ENCODE peak calls at places on chromosome 14, in nine cellular contexts. One of them, this sample, is unnamed.

GRCh38 chr14:100747736-100748135 is 21.0 kb downstream of the DLK1 start:
- DNase-seq in HT-29: no peak
- DNase-seq in putamen: no peak
- DNase-seq in AG09319: no peak
- DNase-seq in GM13977: no peak
- DNase-seq in NCI-H510A: no peak
- DNase-seq in stimulated activated CD4-positive, alpha-beta T cell treated with anti-CD3 and anti-CD28 coated beads, Interleukin-15, amount 100 ng/mL, for 1 hour: no peak
- DNase-seq in activated CD4-positive, alpha-beta T cell treated with anti-CD3 and anti-CD28 coated beads, Interleukin-2, amount 50 U/mL, for 24 hours: no peak
- DNase-seq in nephron progenitor cell: no peak
- DNase-seq in this sample: no peak

GRCh38 chr14:88955470-88955869 is 131.0 kb downstream of the TTC8 start:
- DNase-seq in HT-29: no peak
- DNase-seq in putamen: no peak
- DNase-seq in AG09319: no peak
- DNase-seq in GM13977: no peak
- DNase-seq in NCI-H510A: no peak
- DNase-seq in stimulated activated CD4-positive, alpha-beta T cell treated with anti-CD3 and anti-CD28 coated beads, Interleukin-15, amount 100 ng/mL, for 1 hour: no peak
- DNase-seq in activated CD4-positive, alpha-beta T cell treated with anti-CD3 and anti-CD28 coated beads, Interleukin-2, amount 50 U/mL, for 24 hours: no peak
- DNase-seq in nephron progenitor cell: no peak
- DNase-seq in this sample: no peak

GRCh38 chr14:90140298-90140955 is 78.6 kb downstream of the KCNK13 start:
- DNase-seq in HT-29: no peak
- DNase-seq in putamen: no peak
- DNase-seq in AG09319: no peak
- DNase-seq in GM13977: no peak
- DNase-seq in NCI-H510A: no peak
- DNase-seq in stimulated activated CD4-positive, alpha-beta T cell treated with anti-CD3 and anti-CD28 coated beads, Interleukin-15, amount 100 ng/mL, for 1 hour: no peak
- DNase-seq in activated CD4-positive, alpha-beta T cell treated with anti-CD3 and anti-CD28 coated beads, Interleukin-2, amount 50 U/mL, for 24 hours: no peak
- DNase-seq in nephron progenitor cell: peak; percentile 7
- DNase-seq in this sample: no peak

GRCh38 chr14:58725226-58725625 is 87.5 kb downstream of the DACT1 start:
- DNase-seq in HT-29: no peak
- DNase-seq in putamen: no peak
- DNase-seq in AG09319: no peak
- DNase-seq in GM13977: no peak
- DNase-seq in NCI-H510A: no peak
- DNase-seq in stimulated activated CD4-positive, alpha-beta T cell treated with anti-CD3 and anti-CD28 coated beads, Interleukin-15, amount 100 ng/mL, for 1 hour: no peak
- DNase-seq in activated CD4-positive, alpha-beta T cell treated with anti-CD3 and anti-CD28 coated beads, Interleukin-2, amount 50 U/mL, for 24 hours: no peak
- DNase-seq in nephron progenitor cell: no peak
- DNase-seq in this sample: no peak

GRCh38 chr14:54331516-54331915 is 65.3 kb upstream of the CDKN3 start:
- DNase-seq in HT-29: no peak
- DNase-seq in putamen: no peak
- DNase-seq in AG09319: no peak
- DNase-seq in GM13977: no peak
- DNase-seq in NCI-H510A: no peak
- DNase-seq in stimulated activated CD4-positive, alpha-beta T cell treated with anti-CD3 and anti-CD28 coated beads, Interleukin-15, amount 100 ng/mL, for 1 hour: no peak
- DNase-seq in activated CD4-positive, alpha-beta T cell treated with anti-CD3 and anti-CD28 coated beads, Interleukin-2, amount 50 U/mL, for 24 hours: no peak
- DNase-seq in nephron progenitor cell: no peak
- DNase-seq in this sample: no peak

GRCh38 chr14:34665785-34666425 is 36.0 kb upstream of the SNX6 start:
- DNase-seq in HT-29: peak; percentile 13
- DNase-seq in putamen: no peak
- DNase-seq in AG09319: peak; percentile 22
- DNase-seq in GM13977: no peak
- DNase-seq in NCI-H510A: no peak
- DNase-seq in stimulated activated CD4-positive, alpha-beta T cell treated with anti-CD3 and anti-CD28 coated beads, Interleukin-15, amount 100 ng/mL, for 1 hour: no peak
- DNase-seq in activated CD4-positive, alpha-beta T cell treated with anti-CD3 and anti-CD28 coated beads, Interleukin-2, amount 50 U/mL, for 24 hours: no peak
- DNase-seq in nephron progenitor cell: no peak
- DNase-seq in this sample: no peak

GRCh38 chr14:22131749-22132476 is 457.1 kb downstream of the DAD1 start:
- DNase-seq in HT-29: peak; percentile 41
- DNase-seq in putamen: no peak
- DNase-seq in AG09319: no peak
- DNase-seq in GM13977: no peak
- DNase-seq in NCI-H510A: no peak
- DNase-seq in stimulated activated CD4-positive, alpha-beta T cell treated with anti-CD3 and anti-CD28 coated beads, Interleukin-15, amount 100 ng/mL, for 1 hour: no peak
- DNase-seq in activated CD4-positive, alpha-beta T cell treated with anti-CD3 and anti-CD28 coated beads, Interleukin-2, amount 50 U/mL, for 24 hours: no peak
- DNase-seq in nephron progenitor cell: peak; percentile 38
- DNase-seq in this sample: no peak

GRCh38 chr14:92696356-92696755 is 52.1 kb downstream of the LGMN start:
- DNase-seq in HT-29: no peak
- DNase-seq in putamen: no peak
- DNase-seq in AG09319: no peak
- DNase-seq in GM13977: no peak
- DNase-seq in NCI-H510A: no peak
- DNase-seq in stimulated activated CD4-positive, alpha-beta T cell treated with anti-CD3 and anti-CD28 coated beads, Interleukin-15, amount 100 ng/mL, for 1 hour: no peak
- DNase-seq in activated CD4-positive, alpha-beta T cell treated with anti-CD3 and anti-CD28 coated beads, Interleukin-2, amount 50 U/mL, for 24 hours: no peak
- DNase-seq in nephron progenitor cell: no peak
- DNase-seq in this sample: no peak

GRCh38 chr14:63677891-63678379 is 36.3 kb upstream of the WDR89 start:
- DNase-seq in HT-29: peak; percentile 73
- DNase-seq in putamen: no peak
- DNase-seq in AG09319: peak; percentile 7
- DNase-seq in GM13977: no peak
- DNase-seq in NCI-H510A: no peak
- DNase-seq in stimulated activated CD4-positive, alpha-beta T cell treated with anti-CD3 and anti-CD28 coated beads, Interleukin-15, amount 100 ng/mL, for 1 hour: no peak
- DNase-seq in activated CD4-positive, alpha-beta T cell treated with anti-CD3 and anti-CD28 coated beads, Interleukin-2, amount 50 U/mL, for 24 hours: no peak
- DNase-seq in nephron progenitor cell: no peak
- DNase-seq in this sample: no peak

GRCh38 chr14:59199614-59200013 is 11.1 kb downstream of the DAAM1 start:
- DNase-seq in HT-29: no peak
- DNase-seq in putamen: no peak
- DNase-seq in AG09319: no peak
- DNase-seq in GM13977: no peak
- DNase-seq in NCI-H510A: no peak
- DNase-seq in stimulated activated CD4-positive, alpha-beta T cell treated with anti-CD3 and anti-CD28 coated beads, Interleukin-15, amount 100 ng/mL, for 1 hour: no peak
- DNase-seq in activated CD4-positive, alpha-beta T cell treated with anti-CD3 and anti-CD28 coated beads, Interleukin-2, amount 50 U/mL, for 24 hours: no peak
- DNase-seq in nephron progenitor cell: no peak
- DNase-seq in this sample: no peak

GRCh38 chr14:99175331-99176155 is 96.5 kb downstream of the BCL11B start:
- DNase-seq in HT-29: no peak
- DNase-seq in putamen: no peak
- DNase-seq in AG09319: no peak
- DNase-seq in GM13977: no peak
- DNase-seq in NCI-H510A: no peak
- DNase-seq in stimulated activated CD4-positive, alpha-beta T cell treated with anti-CD3 and anti-CD28 coated beads, Interleukin-15, amount 100 ng/mL, for 1 hour: no peak
- DNase-seq in activated CD4-positive, alpha-beta T cell treated with anti-CD3 and anti-CD28 coated beads, Interleukin-2, amount 50 U/mL, for 24 hours: no peak
- DNase-seq in nephron progenitor cell: no peak
- DNase-seq in this sample: no peak

GRCh38 chr14:68897559-68898160 is 81.4 kb downstream of the ACTN1 start:
- DNase-seq in HT-29: no peak
- DNase-seq in putamen: no peak
- DNase-seq in AG09319: no peak
- DNase-seq in GM13977: no peak
- DNase-seq in NCI-H510A: no peak
- DNase-seq in stimulated activated CD4-positive, alpha-beta T cell treated with anti-CD3 and anti-CD28 coated beads, Interleukin-15, amount 100 ng/mL, for 1 hour: no peak
- DNase-seq in activated CD4-positive, alpha-beta T cell treated with anti-CD3 and anti-CD28 coated beads, Interleukin-2, amount 50 U/mL, for 24 hours: no peak
- DNase-seq in nephron progenitor cell: no peak
- DNase-seq in this sample: no peak

GRCh38 chr14:73250781-73251500 is 13.6 kb downstream of the PAPLN start:
- DNase-seq in HT-29: no peak
- DNase-seq in putamen: no peak
- DNase-seq in AG09319: no peak
- DNase-seq in GM13977: no peak
- DNase-seq in NCI-H510A: no peak
- DNase-seq in stimulated activated CD4-positive, alpha-beta T cell treated with anti-CD3 and anti-CD28 coated beads, Interleukin-15, amount 100 ng/mL, for 1 hour: no peak
- DNase-seq in activated CD4-positive, alpha-beta T cell treated with anti-CD3 and anti-CD28 coated beads, Interleukin-2, amount 50 U/mL, for 24 hours: no peak
- DNase-seq in nephron progenitor cell: no peak
- DNase-seq in this sample: no peak

GRCh38 chr14:52327374-52328226 is 13.5 kb downstream of the PTGER2 start:
- DNase-seq in HT-29: no peak
- DNase-seq in putamen: no peak
- DNase-seq in AG09319: no peak
- DNase-seq in GM13977: no peak
- DNase-seq in NCI-H510A: peak; percentile 2
- DNase-seq in stimulated activated CD4-positive, alpha-beta T cell treated with anti-CD3 and anti-CD28 coated beads, Interleukin-15, amount 100 ng/mL, for 1 hour: no peak
- DNase-seq in activated CD4-positive, alpha-beta T cell treated with anti-CD3 and anti-CD28 coated beads, Interleukin-2, amount 50 U/mL, for 24 hours: no peak
- DNase-seq in nephron progenitor cell: no peak
- DNase-seq in this sample: no peak

GRCh38 chr14:49861581-49861922 is 9.0 kb upstream of the NEMF start:
- DNase-seq in HT-29: peak; percentile 66
- DNase-seq in putamen: peak; percentile 61
- DNase-seq in AG09319: peak; percentile 79
- DNase-seq in GM13977: no peak
- DNase-seq in NCI-H510A: no peak
- DNase-seq in stimulated activated CD4-positive, alpha-beta T cell treated with anti-CD3 and anti-CD28 coated beads, Interleukin-15, amount 100 ng/mL, for 1 hour: peak; percentile 31
- DNase-seq in activated CD4-positive, alpha-beta T cell treated with anti-CD3 and anti-CD28 coated beads, Interleukin-2, amount 50 U/mL, for 24 hours: peak; percentile 64
- DNase-seq in nephron progenitor cell: peak; percentile 46
- DNase-seq in this sample: no peak

GRCh38 chr14:61462566-61463195 is 141.3 kb downstream of the PRKCH start:
- DNase-seq in HT-29: no peak
- DNase-seq in putamen: no peak
- DNase-seq in AG09319: peak; percentile 19
- DNase-seq in GM13977: no peak
- DNase-seq in NCI-H510A: no peak
- DNase-seq in stimulated activated CD4-positive, alpha-beta T cell treated with anti-CD3 and anti-CD28 coated beads, Interleukin-15, amount 100 ng/mL, for 1 hour: no peak
- DNase-seq in activated CD4-positive, alpha-beta T cell treated with anti-CD3 and anti-CD28 coated beads, Interleukin-2, amount 50 U/mL, for 24 hours: no peak
- DNase-seq in nephron progenitor cell: no peak
- DNase-seq in this sample: no peak

GRCh38 chr14:96581902-96582640 is 79.9 kb downstream of the PAPOLA start:
- DNase-seq in HT-29: no peak
- DNase-seq in putamen: no peak
- DNase-seq in AG09319: no peak
- DNase-seq in GM13977: no peak
- DNase-seq in NCI-H510A: no peak
- DNase-seq in stimulated activated CD4-positive, alpha-beta T cell treated with anti-CD3 and anti-CD28 coated beads, Interleukin-15, amount 100 ng/mL, for 1 hour: no peak
- DNase-seq in activated CD4-positive, alpha-beta T cell treated with anti-CD3 and anti-CD28 coated beads, Interleukin-2, amount 50 U/mL, for 24 hours: no peak
- DNase-seq in nephron progenitor cell: peak; percentile 41
- DNase-seq in this sample: no peak

GRCh38 chr14:22333408-22334274 is 255.4 kb downstream of the DAD1 start:
- DNase-seq in HT-29: peak; percentile 76
- DNase-seq in putamen: no peak
- DNase-seq in AG09319: no peak
- DNase-seq in GM13977: no peak
- DNase-seq in NCI-H510A: no peak
- DNase-seq in stimulated activated CD4-positive, alpha-beta T cell treated with anti-CD3 and anti-CD28 coated beads, Interleukin-15, amount 100 ng/mL, for 1 hour: no peak
- DNase-seq in activated CD4-positive, alpha-beta T cell treated with anti-CD3 and anti-CD28 coated beads, Interleukin-2, amount 50 U/mL, for 24 hours: no peak
- DNase-seq in nephron progenitor cell: no peak
- DNase-seq in this sample: no peak